ENCODE peak calls at places on chromosomes 1 and 21, in four cellular contexts. A, M, E and L are unnamed samples.

GRCh38 chr1:107480548-107480947 is 339.7 kb downstream of the NTNG1 start:
- DNase-seq in E (no peak), M (no peak), A (no peak), L (no peak)

GRCh38 chr1:185016880-185017279 is 28.5 kb upstream of the RNF2 start:
- DNase-seq in M (no peak), A (peak), E (no peak), L (no peak)

GRCh38 chr1:61093525-61094137 is 11.3 kb downstream of the NFIA start:
- DNase-seq in E (no peak), A (no peak), M (no peak), L (peak)

GRCh38 chr21:33643658-33644311 is 1.5 kb downstream of the ITSN1 start:
- DNase-seq in M (no peak), E (no peak), A (no peak), L (no peak)

GRCh38 chr1:94142022-94142421 is 21.1 kb upstream of the ABCA4 start:
- DNase-seq in E (no peak), A (peak), M (no peak), L (peak)

GRCh38 chr1:201917362-201918033 is 28.8 kb downstream of the SHISA4 start:
- DNase-seq in M (peak), A (peak), E (no peak), L (peak)

GRCh38 chr1:79044974-79045650 is 38.6 kb upstream of the ADGRL4 start:
- DNase-seq in E (no peak), M (no peak), A (no peak), L (no peak)

GRCh38 chr1:2103901-2104590 is 53.8 kb downstream of the PRKCZ start:
- DNase-seq in A (no peak), E (no peak), M (no peak), L (no peak)

GRCh38 chr1:119470377-119470776 is 36.6 kb upstream of the HSD3B1 start:
- DNase-seq in E (no peak), M (no peak), A (no peak), L (no peak)

GRCh38 chr1:177135250-177135649 is 29.3 kb downstream of the ASTN1 start:
- DNase-seq in E (no peak), A (no peak), M (no peak), L (no peak)

GRCh38 chr1:180674603-180675530 is 43.0 kb downstream of the XPR1 start:
- DNase-seq in M (no peak), A (peak), E (no peak), L (peak)

GRCh38 chr1:206558794-206559660 is 51.7 kb downstream of the RASSF5 start:
- DNase-seq in A (no peak), E (no peak), M (no peak), L (no peak)

GRCh38 chr1:45585110-45585426 is 1.2 kb downstream of the NASP start:
- DNase-seq in E (no peak), M (no peak), A (no peak), L (no peak)

GRCh38 chr21:42550817-42551216 is 37.2 kb downstream of the SLC37A1 start:
- DNase-seq in M (no peak), E (no peak), A (peak), L (no peak)

GRCh38 chr1:207813513-207813881 is 61.6 kb downstream of the CD46 start:
- DNase-seq in A (no peak), M (no peak), E (peak), L (no peak)

GRCh38 chr1:48536477-48536876 is 64.5 kb upstream of the SPATA6 start:
- DNase-seq in E (no peak), M (no peak), A (peak), L (no peak)

GRCh38 chr21:32406405-32406804 is 6.1 kb upstream of the EVA1C start:
- DNase-seq in A (no peak), E (no peak), M (no peak), L (no peak)

DNA sequence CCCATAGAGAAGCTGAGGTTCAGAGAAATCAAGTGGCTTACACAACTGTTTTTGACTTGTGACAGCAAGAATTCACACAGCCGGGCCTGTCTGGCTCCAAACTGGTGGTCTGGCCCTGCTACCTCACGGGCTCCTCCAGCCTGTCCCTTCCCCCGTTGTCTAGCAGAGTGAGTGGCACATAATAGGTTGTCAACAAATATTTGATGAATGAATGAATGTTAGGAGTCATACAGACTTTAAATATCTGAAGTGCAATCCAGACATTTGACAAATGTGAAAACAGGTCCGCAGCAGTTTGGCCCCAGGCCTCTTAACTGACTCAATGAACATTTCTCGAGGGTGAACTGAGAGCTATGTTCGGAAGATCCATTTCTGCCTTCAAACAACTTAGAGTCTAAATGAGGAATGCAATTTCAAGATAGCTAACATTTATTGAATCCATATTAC is 1.1 kb upstream of the RHOC start:
- DNase-seq in E (no peak), A (no peak), M (no peak), L (no peak)
- H3K4me3 ChIP-seq in E (no peak), A (peak), M (no peak), L (no peak)

GRCh38 chr1:218557731-218558130 is 212.6 kb downstream of the TGFB2 start:
- DNase-seq in M (no peak), A (peak), E (no peak), L (peak)

GRCh38 chr1:218556016-218556415 is 210.9 kb downstream of the TGFB2 start:
- DNase-seq in M (no peak), A (no peak), E (no peak), L (no peak)

GRCh38 chr1:218547901-218548730 is 203.0 kb downstream of the TGFB2 start:
- DNase-seq in M (no peak), E (no peak), A (no peak), L (no peak)

GRCh38 chr1:218548764-218549163 is 203.6 kb downstream of the TGFB2 start:
- DNase-seq in M (no peak), E (no peak), A (no peak), L (no peak)

GRCh38 chr1:218553197-218553596 is 208.1 kb downstream of the TGFB2 start:
- DNase-seq in M (no peak), E (no peak), A (no peak), L (no peak)
- TF ChIP-seq CTCF in M (no peak), E (no peak), A (no peak), L (no peak)

GRCh38 chr1:186054932-186055331 is 320.1 kb downstream of the TPR start:
- DNase-seq in M (no peak), E (no peak), A (no peak), L (no peak)

GRCh38 chr1:186054013-186054412 is 319.8 kb downstream of the HMCN1 start:
- DNase-seq in A (no peak), M (no peak), E (no peak), L (no peak)

GRCh38 chr1:186059311-186059710 is 315.7 kb downstream of the TPR start:
- DNase-seq in E (peak), M (no peak), A (peak), L (no peak)

GRCh38 chr1:186057086-186057485 is 318.0 kb downstream of the TPR start:
- DNase-seq in E (no peak), A (no peak), M (no peak), L (no peak)

DNA sequence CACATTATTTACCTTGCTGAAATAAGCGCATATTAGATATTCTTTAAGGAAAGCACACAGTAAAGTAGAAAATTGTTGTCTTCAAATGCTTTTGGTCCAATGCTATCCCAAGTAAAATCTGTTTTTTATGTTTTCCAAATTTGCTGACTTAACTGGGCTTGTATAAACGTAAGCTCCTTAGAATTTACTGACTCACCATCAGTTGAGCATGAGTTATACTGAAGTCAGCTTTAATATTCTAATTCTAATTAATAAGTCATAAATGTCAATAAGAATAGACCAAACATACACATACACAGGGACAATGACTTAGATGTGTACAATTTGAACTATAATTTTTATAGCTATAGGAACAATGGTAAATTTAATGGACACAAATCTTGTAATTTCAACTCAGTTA is 319.2 kb downstream of the TPR start:
- DNase-seq in E (no peak), A (peak), M (no peak), L (no peak)
- H3K4me3 ChIP-seq in E (no peak), A (no peak), M (no peak), L (no peak)

DNA sequence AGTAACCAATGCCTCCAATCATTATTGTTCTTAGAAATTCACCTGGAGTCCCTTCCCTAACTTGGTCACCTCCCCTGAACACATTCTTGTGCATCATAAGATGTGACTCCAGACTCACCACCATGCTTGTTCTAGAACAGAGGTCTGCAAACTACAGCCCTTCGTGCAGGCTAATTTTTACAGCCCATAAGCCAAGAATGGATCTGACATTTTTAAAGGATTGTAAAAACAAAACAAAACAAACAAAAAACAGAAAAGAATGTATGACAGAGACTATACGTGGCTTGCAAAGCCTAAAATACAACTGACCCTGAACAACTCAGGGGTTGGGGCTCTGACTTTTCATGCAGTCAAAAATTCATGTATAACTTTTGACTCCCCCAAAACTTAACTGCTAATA is 6.2 kb upstream of the HIVEP3 start:
- DNase-seq in M (no peak), A (no peak), E (no peak), L (no peak)
- TF ChIP-seq CTCF in M (no peak), A (no peak), E (no peak), L (no peak)